ENCODE peak calls at places on chromosome 19, in seven cellular contexts. H is right lobe of liver, B is esophagus squamous epithelium, T is tibial nerve, O is NB4, K is breast epithelium, X is body of pancreas. Y is an unnamed sample.

GRCh38 chr19:37007587-37008220 is 70.5 kb upstream of the ZNF420 start:
- DNase-seq in T (no peak), H (peak), O (no peak), B (no peak), K (peak), X (peak), Y (no peak)

GRCh38 chr19:43711751-43712355 is 4.0 kb upstream of the IRGC start:
- DNase-seq in T (no peak), X (no peak), H (no peak), B (no peak), K (no peak), O (no peak), Y (no peak)

GRCh38 chr19:13839193-13839937 is 37.6 kb upstream of the NANOS3 start:
- DNase-seq in K (peak), H (peak), O (peak), T (peak), B (no peak), X (peak), Y (no peak)

GRCh38 chr19:20662421-20663105 is 1.2 kb upstream of the ZNF626 start:
- DNase-seq in K (no peak), B (no peak), H (no peak), X (no peak), O (no peak), T (no peak), Y (no peak)

GRCh38 chr19:741506-742131 is 9.3 kb upstream of the MISP start:
- DNase-seq in O (peak), X (no peak), K (no peak), B (no peak), T (no peak), H (no peak), Y (no peak)

GRCh38 chr19:30227661-30228112 is 144.5 kb upstream of the ZNF536 start:
- DNase-seq in K (peak), O (peak), B (no peak), H (peak), X (peak), T (peak), Y (peak)

GRCh38 chr19:54390942-54391577 is 24.2 kb upstream of the TTYH1 start:
- DNase-seq in O (peak), B (no peak), X (peak), K (no peak), T (no peak), H (no peak), Y (no peak)

GRCh38 chr19:35718345-35719041 is 690 bp downstream of the KMT2B start:
- DNase-seq in H (peak), K (no peak), X (peak), O (peak), T (no peak), B (no peak), Y (peak)

GRCh38 chr19:15249912-15250634 is 17.8 kb upstream of the EPHX3 start:
- DNase-seq in X (peak), K (no peak), T (peak), O (no peak), B (no peak), H (no peak), Y (peak)

GRCh38 chr19:58182577-58182988 is 278 bp upstream of the ZNF274 start:
- DNase-seq in B (peak), K (no peak), X (no peak), T (no peak), O (peak), H (no peak), Y (peak)

GRCh38 chr19:28977826-28978225 is 235.1 kb downstream of the UQCRFS1 start:
- DNase-seq in B (no peak), K (no peak), O (no peak), T (no peak), H (no peak), X (no peak), Y (no peak)

GRCh38 chr19:37513397-37513796 is 6.7 kb downstream of the ZNF793 start:
- DNase-seq in B (no peak), H (no peak), K (no peak), T (no peak), O (no peak), X (no peak), Y (no peak)

GRCh38 chr19:56270676-56271075 is 1.9 kb upstream of the EDDM13 start:
- DNase-seq in K (no peak), H (no peak), T (no peak), O (peak), X (peak), B (no peak), Y (no peak)

GRCh38 chr19:18416778-18417249 is 2.4 kb upstream of the SSBP4 start:
- DNase-seq in T (peak), H (peak), X (peak), B (no peak), K (peak), O (peak), Y (no peak)
- TF ChIP-seq POLR2A in T (peak), H (no peak), X (no peak), B (no peak), K (no peak), O (no peak), Y (no peak)

GRCh38 chr19:2175742-2176141 is 12.0 kb downstream of the DOT1L start:
- DNase-seq in X (no peak), B (no peak), H (no peak), K (no peak), T (no peak), O (no peak), Y (no peak)

GRCh38 chr19:2173388-2173787 is 9.7 kb downstream of the DOT1L start:
- DNase-seq in H (no peak), K (no peak), B (no peak), T (no peak), O (no peak), X (no peak), Y (no peak)

GRCh38 chr19:2179095-2179494 is 15.4 kb downstream of the DOT1L start:
- DNase-seq in T (no peak), X (no peak), H (no peak), B (no peak), O (no peak), K (no peak), Y (no peak)

GRCh38 chr19:2173841-2174577 is 10.3 kb downstream of the DOT1L start:
- DNase-seq in X (no peak), O (no peak), H (no peak), B (no peak), T (no peak), K (no peak), Y (no peak)

GRCh38 chr19:2176336-2176994 is 12.7 kb downstream of the DOT1L start:
- DNase-seq in H (no peak), X (no peak), T (no peak), B (no peak), O (no peak), K (no peak), Y (no peak)
- TF ChIP-seq POLR2A in H (no peak), X (no peak), T (no peak), B (no peak), O (no peak), K (no peak), Y (no peak)

GRCh38 chr19:40754611-40755247 is 3.7 kb downstream of the SNRPA start:
- DNase-seq in T (no peak), B (no peak), X (peak), O (peak), K (no peak), H (peak), Y (no peak)

GRCh38 chr19:40750035-40750284 is 317 bp downstream of the ACTMAP start:
- DNase-seq in H (no peak), X (no peak), T (no peak), K (no peak), O (no peak), B (no peak), Y (no peak)

GRCh38 chr19:40747536-40747935 is 2.7 kb downstream of the ACTMAP start:
- DNase-seq in T (no peak), O (no peak), K (no peak), X (no peak), B (no peak), H (no peak), Y (no peak)

GRCh38 chr19:40751065-40751923 is at the start of gene SNRPA:
- DNase-seq in O (peak), T (peak), X (peak), H (peak), K (peak), B (peak), Y (peak)

GRCh38 chr19:40750285-40751064 is at the start of gene ACTMAP:
- DNase-seq in X (peak), O (peak), T (peak), H (peak), B (peak), K (peak), Y (peak)
- TF ChIP-seq POLR2A in X (peak), O (peak), T (peak), H (peak), B (no peak), K (peak), Y (peak)

GRCh38 chr19:11556634-11557420 is 2.2 kb downstream of the ELOF1 start:
- DNase-seq in T (no peak), X (no peak), B (no peak), H (no peak), O (no peak), K (no peak), Y (no peak)

GRCh38 chr19:11560404-11560988 is 1.5 kb upstream of the ELOF1 start:
- DNase-seq in T (no peak), O (peak), X (peak), H (no peak), B (no peak), K (no peak), Y (no peak)

GRCh38 chr19:11563530-11563929 is 4.5 kb upstream of the ELOF1 start:
- DNase-seq in H (no peak), T (no peak), K (no peak), B (no peak), O (no peak), X (no peak), Y (no peak)

GRCh38 chr19:11555246-11555645 is 3.8 kb downstream of the ELOF1 start:
- DNase-seq in B (no peak), T (no peak), K (no peak), H (no peak), O (no peak), X (no peak), Y (no peak)

GRCh38 chr19:11558881-11559828 is at the start of gene ELOF1:
- DNase-seq in B (peak), H (peak), T (peak), O (peak), K (peak), X (peak), Y (peak)
- TF ChIP-seq POLR2A in B (no peak), H (peak), T (peak), O (peak), K (peak), X (peak), Y (peak)

GRCh38 chr19:49155830-49156346 is 692 bp upstream of the HRC start:
- DNase-seq in O (no peak), T (no peak), H (no peak), B (no peak), K (no peak), X (no peak), Y (no peak)

GRCh38 chr19:49154279-49154678 is 917 bp downstream of the HRC start:
- DNase-seq in B (no peak), K (no peak), O (no peak), X (no peak), T (no peak), H (no peak), Y (no peak)

GRCh38 chr19:49155005-49155826 is at the start of gene HRC:
- DNase-seq in K (no peak), X (no peak), T (no peak), H (no peak), O (no peak), B (no peak), Y (no peak)

GRCh38 chr19:49160450-49161189 is 3.0 kb downstream of the TRPM4 start:
- DNase-seq in K (no peak), T (no peak), X (no peak), H (no peak), B (no peak), O (no peak), Y (no peak)

DNA sequence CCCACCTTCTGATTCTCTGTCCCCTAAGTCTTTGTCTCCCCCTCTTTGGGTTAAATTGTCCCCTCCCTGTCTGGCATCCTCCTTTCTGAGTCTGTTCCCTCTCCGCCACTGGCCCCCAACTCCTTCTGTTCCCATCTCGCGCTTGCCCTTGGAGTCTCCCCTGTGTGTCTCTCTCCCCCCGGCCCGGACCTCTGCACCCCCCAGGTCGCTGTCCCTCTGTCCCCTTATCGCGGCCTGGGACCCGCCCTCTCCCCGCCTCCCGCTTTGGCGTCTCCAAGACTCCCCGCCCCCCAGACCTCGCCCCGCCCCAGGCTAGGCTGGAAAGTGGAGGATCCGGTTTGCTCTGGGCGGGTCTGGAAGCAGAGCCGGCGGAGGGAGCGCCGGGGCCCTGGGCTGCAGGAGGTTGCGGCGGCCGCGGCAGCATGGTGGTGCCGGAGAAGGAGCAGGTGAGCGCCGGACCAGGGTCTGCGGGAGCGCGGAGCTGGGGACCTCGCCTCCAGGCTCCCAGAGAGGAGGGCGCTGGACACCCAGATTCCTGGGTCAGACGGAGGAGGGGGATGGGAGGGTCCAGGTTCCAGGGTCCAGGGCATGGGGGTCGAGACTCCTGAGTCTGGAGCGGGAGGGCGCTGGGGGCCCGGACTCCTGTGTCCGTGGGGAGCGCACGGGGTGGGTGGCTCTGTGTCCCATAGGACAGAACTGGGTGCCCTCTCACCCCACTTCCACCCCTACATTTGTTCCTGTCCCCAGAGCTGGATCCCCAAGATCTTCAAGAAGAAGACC is at the start of gene TRPM4:
- DNase-seq in K (peak), B (no peak), O (peak), X (peak), H (peak), T (peak), Y (peak)
- TF ChIP-seq POLR2A in K (peak), B (no peak), O (no peak), X (peak), H (peak), T (peak), Y (peak)

DNA sequence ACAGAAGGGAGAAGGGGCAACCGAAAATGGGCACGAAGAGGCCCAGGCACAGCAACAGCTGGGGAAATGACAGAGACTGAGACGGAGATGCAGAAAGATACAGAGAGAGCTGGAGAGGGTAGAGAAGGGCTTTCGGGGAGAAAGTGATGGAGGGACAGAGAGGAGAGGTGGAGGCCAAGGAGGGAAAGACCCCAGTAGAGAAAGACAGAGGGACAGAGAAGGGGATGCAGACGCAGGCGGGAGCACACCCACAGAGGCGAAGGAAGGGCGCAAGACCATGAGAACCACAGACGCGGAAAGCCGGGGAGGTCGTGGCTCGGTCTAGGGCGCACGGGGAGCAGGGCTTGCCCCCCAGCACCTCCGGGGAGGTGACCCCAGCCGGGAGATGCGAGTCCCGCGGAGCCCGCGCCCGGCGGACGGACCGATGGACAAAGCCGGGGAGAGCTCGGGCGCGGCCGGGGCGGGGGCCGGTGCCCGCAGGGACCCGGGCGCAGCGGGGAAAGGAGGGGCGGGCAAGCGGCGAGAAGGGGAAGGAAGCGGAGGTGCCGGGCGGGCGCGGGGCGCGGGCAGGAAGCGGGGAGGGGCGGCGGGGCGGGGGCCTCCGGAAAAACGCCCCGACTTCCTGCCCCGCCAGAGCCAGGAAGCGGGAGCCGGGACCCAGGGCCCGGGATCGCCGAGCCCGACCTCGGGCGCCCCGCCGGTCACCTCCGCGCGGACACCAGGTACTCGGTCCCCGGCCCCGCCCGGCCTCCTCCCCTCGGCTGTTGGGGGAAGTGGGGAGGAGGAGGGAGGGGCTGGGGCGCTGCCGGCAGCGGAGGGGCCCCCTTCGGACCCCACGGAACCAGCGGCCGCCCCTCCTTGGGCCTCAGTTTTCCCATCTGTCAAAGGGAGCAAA is at the start of gene ARHGEF1:
- DNase-seq in O (peak), B (no peak), T (no peak), K (no peak), X (peak), H (peak), Y (peak)
- TF ChIP-seq POLR2A in O (no peak), B (no peak), T (no peak), K (no peak), X (peak), H (peak), Y (no peak)

DNA sequence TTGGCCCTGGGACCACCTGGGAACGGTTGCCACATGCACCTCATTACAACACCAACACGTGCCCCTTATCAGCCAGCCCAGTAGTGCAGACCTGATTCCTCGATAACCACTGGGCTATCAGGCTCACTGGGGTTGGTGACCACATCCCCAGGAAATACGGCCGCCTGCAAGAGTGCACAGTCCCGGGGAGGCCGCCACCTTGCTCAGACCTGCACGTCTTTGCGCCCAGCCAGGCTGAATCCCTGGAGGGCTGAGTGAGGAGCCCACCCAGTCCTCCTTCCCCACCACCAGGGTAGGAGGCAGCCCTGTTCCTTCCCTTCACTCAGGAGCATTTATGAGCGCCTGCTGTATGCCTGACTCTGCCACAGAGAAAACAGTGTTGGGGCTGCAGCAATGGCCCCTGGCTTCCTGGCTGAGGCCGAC is 67.8 kb downstream of the CEBPG start:
- DNase-seq in B (no peak), H (no peak), X (no peak), O (peak), K (peak), T (no peak), Y (no peak)
- TF ChIP-seq POLR2A in B (no peak), H (no peak), X (no peak), O (no peak), K (no peak), T (no peak), Y (no peak)

GRCh38 chr19:52397310-52398090 is at the start of gene ZNF528:
- DNase-seq in O (peak), K (peak), X (peak), H (peak), B (peak), T (peak), Y (peak)
- TF ChIP-seq POLR2A in O (no peak), K (no peak), X (peak), H (peak), B (no peak), T (peak), Y (peak)

GRCh38 chr19:10106100-10106936 is at the start of gene PPAN:
- DNase-seq in X (peak), O (peak), T (peak), H (peak), B (peak), K (peak), Y (peak)

GRCh38 chr19:10104130-10104513 is 1.6 kb upstream of the ANGPTL6 start:
- DNase-seq in K (no peak), B (no peak), O (no peak), H (no peak), T (no peak), X (no peak), Y (no peak)

GRCh38 chr19:10104665-10105221 is 1.4 kb upstream of the PPAN start:
- DNase-seq in O (peak), B (no peak), T (no peak), X (no peak), K (no peak), H (no peak), Y (no peak)

GRCh38 chr19:10107254-10107653 is 1.1 kb downstream of the PPAN start:
- DNase-seq in B (no peak), X (no peak), T (no peak), K (no peak), H (no peak), O (peak), Y (no peak)

GRCh38 chr19:10105241-10106099 is 692 bp upstream of the PPAN start:
- DNase-seq in H (no peak), B (no peak), X (no peak), O (no peak), T (no peak), K (no peak), Y (no peak)
- TF ChIP-seq POLR2A in H (no peak), B (no peak), X (no peak), O (no peak), T (no peak), K (no peak), Y (no peak)